ENCODE peak calls at places on chromosomes 4 and X, in six cellular contexts. O, L, F, X, T and P are unnamed samples.

GRCh38 chrX:15398874-15399273 is 14.7 kb upstream of the VEGFD start:
- DNase-seq in F (no peak), L (no peak), T (peak; percentile 23), O (no peak), X (no peak), P (no peak)

GRCh38 chrX:147920161-147920666 is 8.5 kb downstream of the FMR1 start:
- DNase-seq in L (no peak), T (no peak), O (no peak), X (no peak), F (no peak), P (no peak)

GRCh38 chrX:9189286-9189685 is 155.4 kb upstream of the FAM9B start:
- DNase-seq in X (no peak), F (no peak), O (no peak), T (no peak), L (no peak), P (no peak)

GRCh38 chrX:66680451-66680850 is 41.6 kb upstream of the EDA2R start:
- DNase-seq in O (no peak), F (no peak), L (no peak), T (no peak), X (no peak), P (no peak)

GRCh38 chrX:20594985-20595384 is 328.3 kb upstream of the RPS6KA3 start:
- DNase-seq in L (no peak), T (no peak), X (no peak), F (no peak), O (no peak), P (no peak)

GRCh38 chr4:11615601-11616000 is 186.9 kb upstream of the HS3ST1 start:
- DNase-seq in X (peak; percentile 20), L (no peak), F (no peak), O (no peak), T (no peak), P (no peak)

GRCh38 chrX:130170752-130171445 is 863 bp upstream of the RAB33A start:
- DNase-seq in F (peak; percentile 36), T (peak; percentile 76), X (peak; percentile 19), L (peak; percentile 66), O (peak; percentile 80), P (no peak)

GRCh38 chr4:162011039-162011438 is 152.8 kb downstream of the FSTL5 start:
- DNase-seq in O (no peak), X (peak; percentile 6), L (no peak), F (no peak), T (no peak), P (no peak)

GRCh38 chr4:48241731-48242130 is 27.9 kb downstream of the TEC start:
- DNase-seq in T (no peak), F (no peak), O (no peak), L (no peak), X (no peak), P (no peak)

DNA sequence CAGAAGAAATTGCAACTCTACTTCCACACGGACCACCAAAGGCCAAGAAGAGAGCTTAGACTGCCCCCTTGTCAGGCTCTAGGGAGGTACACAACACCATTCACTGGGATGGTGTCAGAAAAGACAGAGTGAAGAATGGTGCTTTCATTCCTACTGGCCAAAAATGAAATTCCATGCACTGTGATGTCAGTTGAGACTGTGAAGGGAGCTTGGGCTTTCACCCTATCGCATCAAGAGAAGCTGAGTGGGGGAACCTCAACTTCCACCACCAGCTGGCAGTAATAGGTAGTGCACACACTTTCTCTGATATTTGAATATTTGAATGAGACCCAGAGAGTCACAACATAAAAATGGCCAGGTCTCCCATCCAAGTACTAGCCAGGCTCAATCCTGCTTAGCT is 65.9 kb downstream of the ZNF711 start:
- DNase-seq in F (no peak), L (no peak), T (no peak), O (no peak), X (no peak), P (no peak)
- TF ChIP-seq CTCF in F (no peak), L (no peak), T (no peak), O (no peak), X (no peak), P (no peak)

GRCh38 chrX:135432881-135433521 is 11.3 kb downstream of the SMIM10L2A start:
- DNase-seq in L (no peak), T (no peak), X (no peak), O (peak; percentile 72), F (no peak), P (no peak)
- TF ChIP-seq CTCF in L (no peak), T (no peak), X (no peak), O (no peak), F (no peak), P (no peak)

DNA sequence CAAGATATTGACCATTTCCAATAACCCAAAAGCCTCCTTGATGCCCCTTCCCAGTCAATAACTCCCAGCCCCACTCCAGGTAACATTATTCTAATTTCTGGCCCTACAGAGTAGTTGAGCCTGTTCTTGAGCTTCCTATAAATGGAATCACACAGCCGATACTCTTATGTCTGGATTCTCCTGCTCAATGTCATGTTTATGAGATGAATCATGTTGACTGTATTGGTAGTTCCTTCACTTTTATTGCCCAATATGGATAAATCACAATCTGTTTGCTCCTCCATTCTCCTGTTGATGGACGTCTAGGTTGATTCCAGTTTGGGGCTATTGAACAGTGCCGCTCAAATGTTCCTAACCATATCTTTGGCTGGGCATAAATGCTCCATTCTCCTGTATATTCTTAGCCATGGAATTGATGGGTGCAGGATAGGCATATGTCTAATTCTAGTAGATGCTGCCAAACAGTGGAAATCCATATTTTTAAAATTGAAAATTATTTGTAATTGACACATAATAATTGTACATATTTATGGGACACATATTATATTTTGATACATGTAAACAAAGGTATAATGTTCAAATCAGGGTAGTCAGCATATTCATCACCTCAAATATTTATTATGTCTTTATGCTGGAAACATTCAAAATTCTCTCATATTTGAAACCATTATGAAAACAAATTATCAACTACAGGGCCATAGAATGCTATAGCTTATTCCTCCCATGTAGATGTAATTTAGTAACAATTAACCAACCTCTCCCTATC is 40.5 kb upstream of the SLC2A9 start:
- DNase-seq in X (peak; percentile 18), L (no peak), O (no peak), T (no peak), F (no peak), P (no peak)
- TF ChIP-seq CTCF in X (no peak), L (no peak), O (no peak), T (no peak), F (no peak), P (no peak)

DNA sequence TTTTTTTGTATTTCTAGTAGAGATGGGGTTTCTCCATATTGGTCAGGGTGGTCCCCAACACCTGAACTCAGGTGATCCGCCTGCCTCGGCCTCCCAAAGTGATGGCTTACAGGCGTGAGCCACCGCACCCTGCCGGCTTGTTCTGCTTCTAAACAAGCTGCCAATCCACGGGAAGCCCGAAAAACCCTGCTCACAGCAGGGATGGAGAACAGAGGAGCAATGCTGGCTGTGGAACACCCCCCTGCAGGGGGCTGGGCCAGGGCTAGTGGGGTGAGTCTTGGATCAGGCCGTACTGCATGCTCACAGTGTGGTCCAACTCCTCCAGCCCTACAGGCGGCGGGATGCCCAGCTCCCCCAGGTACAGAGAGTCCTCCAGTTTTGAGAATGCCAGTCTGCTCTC is 38.1 kb upstream of the ARHGAP6 start:
- DNase-seq in L (no peak), T (no peak), O (no peak), F (no peak), X (no peak), P (no peak)
- TF ChIP-seq CTCF in L (no peak), T (no peak), O (no peak), F (no peak), X (no peak), P (no peak)

GRCh38 chr4:183073838-183074145 is 25.3 kb upstream of the WWC2 start:
- DNase-seq in O (no peak), X (no peak), T (no peak), F (no peak), L (no peak), P (no peak)
- TF ChIP-seq CTCF in O (no peak), X (no peak), T (no peak), F (no peak), L (no peak), P (no peak)

GRCh38 chr4:87058272-87059073 is 123.7 kb downstream of the AFF1 start:
- DNase-seq in F (no peak), L (no peak), X (no peak), T (no peak), O (no peak), P (no peak)

GRCh38 chr4:87054900-87055299 is 120.1 kb downstream of the AFF1 start:
- DNase-seq in F (no peak), T (no peak), L (no peak), O (no peak), X (no peak), P (no peak)

GRCh38 chr4:87055340-87055739 is 120.5 kb downstream of the AFF1 start:
- DNase-seq in L (no peak), O (no peak), T (no peak), X (no peak), F (no peak), P (no peak)

GRCh38 chr4:87056884-87057283 is 122.1 kb downstream of the AFF1 start:
- DNase-seq in T (no peak), X (no peak), F (no peak), O (no peak), L (no peak), P (no peak)

GRCh38 chr4:87057835-87058234 is 123.0 kb downstream of the AFF1 start:
- DNase-seq in L (no peak), T (no peak), O (no peak), X (no peak), F (no peak), P (no peak)
- TF ChIP-seq CTCF in L (no peak), T (no peak), O (no peak), X (no peak), F (no peak), P (no peak)

GRCh38 chr4:762211-763190 is 56.9 kb downstream of the PCGF3 start:
- DNase-seq in X (no peak), T (no peak), L (no peak), F (no peak), O (peak; percentile 60), P (no peak)
- TF ChIP-seq CTCF in X (peak; percentile 36), T (no peak), L (no peak), F (no peak), O (no peak), P (peak; percentile 11)

DNA sequence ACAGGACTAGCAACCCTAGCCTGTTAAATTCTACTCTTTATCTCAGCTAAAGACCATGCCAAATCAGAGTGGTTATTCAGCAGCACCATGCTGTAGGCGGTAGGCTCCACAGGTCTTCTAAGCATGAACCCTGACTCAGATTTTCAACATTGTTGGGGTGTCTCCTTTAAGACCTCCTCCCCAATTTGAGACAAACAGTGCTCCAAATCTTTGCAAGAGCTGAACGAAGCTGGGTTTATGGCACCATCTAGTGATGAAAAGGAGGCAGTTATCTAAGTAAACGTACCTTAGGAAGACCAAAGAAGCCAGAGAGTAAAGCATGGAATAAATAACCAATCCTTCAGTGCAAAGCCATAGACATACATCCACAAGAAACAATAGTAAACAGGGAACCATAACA is 334.5 kb upstream of the SLC7A11 start:
- DNase-seq in L (no peak), O (no peak), F (no peak), X (peak; percentile 61), T (no peak), P (peak; percentile 16)
- TF ChIP-seq CTCF in L (no peak), O (no peak), F (no peak), X (peak; percentile 64), T (no peak), P (peak; percentile 48)

DNA sequence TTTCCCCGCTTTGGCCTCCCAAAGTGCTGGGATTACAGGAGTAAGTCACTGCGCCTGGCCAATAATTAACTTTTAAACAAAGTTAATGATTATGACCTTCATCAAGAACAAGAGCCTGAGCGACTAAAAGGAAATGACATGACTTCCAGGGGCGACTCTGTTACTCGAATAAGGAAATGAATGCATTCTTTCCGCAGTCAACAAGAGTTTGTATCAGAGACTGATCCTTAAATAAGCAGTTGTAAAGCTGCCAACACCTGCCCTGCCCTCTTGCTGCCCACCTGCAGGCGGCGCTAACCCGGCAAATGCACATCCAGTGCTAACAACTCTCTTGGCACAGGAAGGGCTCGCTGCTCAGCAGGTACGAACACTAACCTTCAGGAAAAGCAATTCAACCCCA is 27.3 kb downstream of the WDR1 start:
- DNase-seq in O (peak; percentile 83), F (no peak), L (no peak), X (no peak), T (no peak), P (no peak)
- TF ChIP-seq CTCF in O (peak; percentile 76), F (peak; percentile 56), L (no peak), X (peak; percentile 36), T (peak; percentile 19), P (peak; percentile 15)